ENCODE peak calls at places on chromosomes 13 and 19, in seven cellular contexts. K is Right ventricle myocardium superior; Z is hepatic stellate cell; R is stimulated activated CD4-positive, alpha-beta T cell treated with anti-CD3 and anti-CD28 coated beads, Interleukin-1b, Interleukin-23, amount 100 ng/mL, for 4 hours; J is K562; E is nucleus accumbens; D is activated gamma-delta T cell treated with Interleukin-2 at 50 U/mL for 16 hours. W is an unnamed sample.

GRCh38 chr19:15136234-15136954 is 29.2 kb downstream of the SYDE1 start:
- DNase-seq in K (no peak), D (no peak), J (no peak), E (no peak), R (no peak), Z (peak), W (no peak)

GRCh38 chr13:28056426-28056825 is 44.0 kb downstream of the FLT3 start:
- DNase-seq in Z (no peak), D (no peak), J (no peak), R (no peak), K (no peak), E (no peak), W (no peak)

GRCh38 chr13:106297283-106297682 is 238.2 kb downstream of the EFNB2 start:
- DNase-seq in J (no peak), R (no peak), D (no peak), E (no peak), K (no peak), Z (no peak), W (no peak)

GRCh38 chr13:93345642-93346220 is 119.1 kb downstream of the GPC6 start:
- DNase-seq in J (no peak), D (no peak), K (no peak), R (no peak), E (no peak), Z (no peak), W (no peak)

GRCh38 chr13:24142886-24143285 is 17.6 kb upstream of the SPATA13 start:
- DNase-seq in E (no peak), K (no peak), J (no peak), R (no peak), D (no peak), Z (no peak), W (no peak)

GRCh38 chr19:15418112-15418587 is 638 bp downstream of the AKAP8L start:
- DNase-seq in D (no peak), K (no peak), Z (peak), E (no peak), R (no peak), J (peak), W (peak)

GRCh38 chr13:93227280-93227905 is 786 bp downstream of the GPC6 start:
- DNase-seq in E (no peak), J (no peak), K (no peak), R (no peak), Z (peak), D (no peak), W (no peak)

GRCh38 chr13:51782026-51782710 is 21.8 kb downstream of the DHRS12 start:
- DNase-seq in R (no peak), J (no peak), Z (no peak), D (no peak), K (no peak), E (no peak), W (no peak)

GRCh38 chr19:5891938-5892771 is 11.4 kb downstream of the NDUFA11 start:
- DNase-seq in K (peak), E (no peak), R (no peak), D (no peak), Z (peak), J (peak), W (no peak)

GRCh38 chr19:54465367-54466109 is 2.0 kb upstream of the LENG9 start:
- DNase-seq in K (peak), Z (no peak), E (no peak), J (no peak), D (no peak), R (no peak), W (no peak)

GRCh38 chr13:41458939-41459753 is 1.8 kb downstream of the RGCC start:
- DNase-seq in K (no peak), Z (peak), D (peak), R (peak), J (peak), E (no peak), W (peak)

GRCh38 chr19:32359581-32359980 is 14.2 kb downstream of the ZNF507 start:
- DNase-seq in J (no peak), E (no peak), Z (no peak), K (no peak), D (no peak), R (no peak), W (no peak)

GRCh38 chr19:50238043-50238442 is 34.6 kb downstream of the MYH14 start:
- DNase-seq in J (no peak), R (no peak), Z (no peak), E (no peak), K (peak), D (no peak), W (no peak)

GRCh38 chr19:13004273-13004672 is 9.0 kb downstream of the NFIX start:
- DNase-seq in J (no peak), R (no peak), E (no peak), K (no peak), Z (no peak), D (no peak), W (no peak)

GRCh38 chr19:55319786-55320185 is 5.4 kb downstream of the TMEM150B start:
- DNase-seq in D (no peak), Z (peak), E (peak), J (peak), K (peak), R (no peak), W (peak)

GRCh38 chr19:10226376-10227214 is 4.5 kb downstream of the S1PR2 start:
- DNase-seq in D (no peak), Z (peak), R (no peak), E (peak), K (peak), J (no peak), W (peak)

GRCh38 chr13:79837741-79838450 is 356.9 kb downstream of the NDFIP2 start:
- DNase-seq in R (no peak), J (no peak), E (no peak), D (no peak), Z (peak), K (no peak), W (no peak)

GRCh38 chr13:33090755-33091454 is 74.7 kb downstream of the KL start:
- DNase-seq in J (no peak), K (no peak), Z (no peak), E (no peak), R (no peak), D (no peak), W (no peak)

GRCh38 chr13:110633776-110634175 is 18.4 kb downstream of the NAXD start:
- DNase-seq in K (no peak), D (no peak), E (no peak), Z (no peak), R (no peak), J (no peak), W (no peak)

GRCh38 chr19:16371540-16371986 is 46.9 kb downstream of the KLF2 start:
- DNase-seq in Z (no peak), J (peak), E (no peak), R (peak), D (peak), K (peak), W (no peak)

GRCh38 chr13:112756081-112756480 is 66.2 kb downstream of the ATP11A start:
- DNase-seq in K (no peak), Z (no peak), R (no peak), D (no peak), E (no peak), J (no peak), W (no peak)